ENCODE peak calls at places on chromosomes 11 and 22, in nine cellular contexts. One of them, this sample, is unnamed.

GRCh38 chr22:47382164-47382890 is 619.9 kb downstream of the TBC1D22A start:
- DNase-seq in activated CD4-positive, alpha-beta T cell treated with anti-CD3 and anti-CD28 coated beads, Interleukin-2, amount 50 U/mL, for 48 hours: no peak
- DNase-seq in lung microvascular endothelial cell: no peak
- DNase-seq in GM03348: no peak
- DNase-seq in activated T-cell treated with anti-CD3 and anti-CD28 coated beads, Interleukin-2, amount 50 U/mL, for 24 hours: no peak
- DNase-seq in body of pancreas: no peak
- DNase-seq in nucleus accumbens: no peak
- DNase-seq in stimulated activated CD8-positive, alpha-beta memory T cell treated with anti-CD3 and anti-CD28 coated beads, Interleukin-7, amount 100 ng/mL, for 4 hours: no peak
- DNase-seq in posterior vena cava: peak
- DNase-seq in this sample: no peak

GRCh38 chr11:58968251-58968711 is 29.0 kb downstream of the GLYATL1 start:
- DNase-seq in activated CD4-positive, alpha-beta T cell treated with anti-CD3 and anti-CD28 coated beads, Interleukin-2, amount 50 U/mL, for 48 hours: no peak
- DNase-seq in lung microvascular endothelial cell: no peak
- DNase-seq in GM03348: peak
- DNase-seq in activated T-cell treated with anti-CD3 and anti-CD28 coated beads, Interleukin-2, amount 50 U/mL, for 24 hours: no peak
- DNase-seq in body of pancreas: peak
- DNase-seq in nucleus accumbens: no peak
- DNase-seq in stimulated activated CD8-positive, alpha-beta memory T cell treated with anti-CD3 and anti-CD28 coated beads, Interleukin-7, amount 100 ng/mL, for 4 hours: no peak
- DNase-seq in posterior vena cava: no peak
- DNase-seq in this sample: no peak

GRCh38 chr11:9052316-9052715 is 39.1 kb downstream of the SCUBE2 start:
- DNase-seq in activated CD4-positive, alpha-beta T cell treated with anti-CD3 and anti-CD28 coated beads, Interleukin-2, amount 50 U/mL, for 48 hours: no peak
- DNase-seq in lung microvascular endothelial cell: no peak
- DNase-seq in GM03348: no peak
- DNase-seq in activated T-cell treated with anti-CD3 and anti-CD28 coated beads, Interleukin-2, amount 50 U/mL, for 24 hours: no peak
- DNase-seq in body of pancreas: no peak
- DNase-seq in nucleus accumbens: no peak
- DNase-seq in stimulated activated CD8-positive, alpha-beta memory T cell treated with anti-CD3 and anti-CD28 coated beads, Interleukin-7, amount 100 ng/mL, for 4 hours: no peak
- DNase-seq in posterior vena cava: no peak
- DNase-seq in this sample: no peak

GRCh38 chr11:132423266-132423665 is 1052.9 kb downstream of the NTM start:
- DNase-seq in activated CD4-positive, alpha-beta T cell treated with anti-CD3 and anti-CD28 coated beads, Interleukin-2, amount 50 U/mL, for 48 hours: no peak
- DNase-seq in lung microvascular endothelial cell: no peak
- DNase-seq in GM03348: no peak
- DNase-seq in activated T-cell treated with anti-CD3 and anti-CD28 coated beads, Interleukin-2, amount 50 U/mL, for 24 hours: no peak
- DNase-seq in body of pancreas: no peak
- DNase-seq in nucleus accumbens: no peak
- DNase-seq in stimulated activated CD8-positive, alpha-beta memory T cell treated with anti-CD3 and anti-CD28 coated beads, Interleukin-7, amount 100 ng/mL, for 4 hours: no peak
- DNase-seq in posterior vena cava: no peak
- DNase-seq in this sample: no peak

GRCh38 chr22:38316340-38317236 is 645 bp downstream of the CSNK1E start:
- DNase-seq in activated CD4-positive, alpha-beta T cell treated with anti-CD3 and anti-CD28 coated beads, Interleukin-2, amount 50 U/mL, for 48 hours: peak
- DNase-seq in lung microvascular endothelial cell: peak
- DNase-seq in GM03348: peak
- DNase-seq in activated T-cell treated with anti-CD3 and anti-CD28 coated beads, Interleukin-2, amount 50 U/mL, for 24 hours: peak
- DNase-seq in body of pancreas: peak
- DNase-seq in nucleus accumbens: peak
- DNase-seq in stimulated activated CD8-positive, alpha-beta memory T cell treated with anti-CD3 and anti-CD28 coated beads, Interleukin-7, amount 100 ng/mL, for 4 hours: no peak
- DNase-seq in posterior vena cava: peak
- DNase-seq in this sample: peak

GRCh38 chr11:76234704-76235232 is 28.5 kb upstream of the WNT11 start:
- DNase-seq in activated CD4-positive, alpha-beta T cell treated with anti-CD3 and anti-CD28 coated beads, Interleukin-2, amount 50 U/mL, for 48 hours: no peak
- DNase-seq in lung microvascular endothelial cell: no peak
- DNase-seq in GM03348: no peak
- DNase-seq in activated T-cell treated with anti-CD3 and anti-CD28 coated beads, Interleukin-2, amount 50 U/mL, for 24 hours: no peak
- DNase-seq in body of pancreas: peak
- DNase-seq in nucleus accumbens: peak
- DNase-seq in stimulated activated CD8-positive, alpha-beta memory T cell treated with anti-CD3 and anti-CD28 coated beads, Interleukin-7, amount 100 ng/mL, for 4 hours: peak
- DNase-seq in posterior vena cava: peak
- DNase-seq in this sample: no peak

GRCh38 chr11:58919980-58920379 is 19.3 kb upstream of the GLYATL1 start:
- DNase-seq in activated CD4-positive, alpha-beta T cell treated with anti-CD3 and anti-CD28 coated beads, Interleukin-2, amount 50 U/mL, for 48 hours: no peak
- DNase-seq in lung microvascular endothelial cell: no peak
- DNase-seq in GM03348: no peak
- DNase-seq in activated T-cell treated with anti-CD3 and anti-CD28 coated beads, Interleukin-2, amount 50 U/mL, for 24 hours: no peak
- DNase-seq in body of pancreas: no peak
- DNase-seq in nucleus accumbens: no peak
- DNase-seq in stimulated activated CD8-positive, alpha-beta memory T cell treated with anti-CD3 and anti-CD28 coated beads, Interleukin-7, amount 100 ng/mL, for 4 hours: no peak
- DNase-seq in posterior vena cava: no peak
- DNase-seq in this sample: no peak

GRCh38 chr11:111183706-111184105 is 61.8 kb upstream of the POU2AF2 start:
- DNase-seq in activated CD4-positive, alpha-beta T cell treated with anti-CD3 and anti-CD28 coated beads, Interleukin-2, amount 50 U/mL, for 48 hours: no peak
- DNase-seq in lung microvascular endothelial cell: no peak
- DNase-seq in GM03348: peak
- DNase-seq in activated T-cell treated with anti-CD3 and anti-CD28 coated beads, Interleukin-2, amount 50 U/mL, for 24 hours: no peak
- DNase-seq in body of pancreas: no peak
- DNase-seq in nucleus accumbens: no peak
- DNase-seq in stimulated activated CD8-positive, alpha-beta memory T cell treated with anti-CD3 and anti-CD28 coated beads, Interleukin-7, amount 100 ng/mL, for 4 hours: no peak
- DNase-seq in posterior vena cava: no peak
- DNase-seq in this sample: no peak

GRCh38 chr11:65382804-65383368 is 440 bp upstream of the SLC25A45 start:
- DNase-seq in activated CD4-positive, alpha-beta T cell treated with anti-CD3 and anti-CD28 coated beads, Interleukin-2, amount 50 U/mL, for 48 hours: no peak
- DNase-seq in lung microvascular endothelial cell: no peak
- DNase-seq in GM03348: no peak
- DNase-seq in activated T-cell treated with anti-CD3 and anti-CD28 coated beads, Interleukin-2, amount 50 U/mL, for 24 hours: no peak
- DNase-seq in body of pancreas: peak
- DNase-seq in nucleus accumbens: no peak
- DNase-seq in stimulated activated CD8-positive, alpha-beta memory T cell treated with anti-CD3 and anti-CD28 coated beads, Interleukin-7, amount 100 ng/mL, for 4 hours: no peak
- DNase-seq in posterior vena cava: no peak
- DNase-seq in this sample: no peak

GRCh38 chr11:43748095-43748494 is 67.6 kb downstream of the HSD17B12 start:
- DNase-seq in activated CD4-positive, alpha-beta T cell treated with anti-CD3 and anti-CD28 coated beads, Interleukin-2, amount 50 U/mL, for 48 hours: no peak
- DNase-seq in lung microvascular endothelial cell: no peak
- DNase-seq in GM03348: no peak
- DNase-seq in activated T-cell treated with anti-CD3 and anti-CD28 coated beads, Interleukin-2, amount 50 U/mL, for 24 hours: no peak
- DNase-seq in body of pancreas: no peak
- DNase-seq in nucleus accumbens: no peak
- DNase-seq in stimulated activated CD8-positive, alpha-beta memory T cell treated with anti-CD3 and anti-CD28 coated beads, Interleukin-7, amount 100 ng/mL, for 4 hours: no peak
- DNase-seq in posterior vena cava: no peak
- DNase-seq in this sample: no peak

GRCh38 chr11:1123970-1124369 is 33.8 kb upstream of the MUC5AC start:
- DNase-seq in activated CD4-positive, alpha-beta T cell treated with anti-CD3 and anti-CD28 coated beads, Interleukin-2, amount 50 U/mL, for 48 hours: no peak
- DNase-seq in lung microvascular endothelial cell: no peak
- DNase-seq in GM03348: no peak
- DNase-seq in activated T-cell treated with anti-CD3 and anti-CD28 coated beads, Interleukin-2, amount 50 U/mL, for 24 hours: peak
- DNase-seq in body of pancreas: no peak
- DNase-seq in nucleus accumbens: no peak
- DNase-seq in stimulated activated CD8-positive, alpha-beta memory T cell treated with anti-CD3 and anti-CD28 coated beads, Interleukin-7, amount 100 ng/mL, for 4 hours: no peak
- DNase-seq in posterior vena cava: peak
- DNase-seq in this sample: no peak

This sample was measured in A673.